ENCODE peak calls at places on chromosome 18, in eight cellular contexts. One of them, this sample, is unnamed.

GRCh38 chr18:50644807-50645206 is 84.9 kb downstream of the MAPK4 start:
- DNase-seq in HCT116: peak
- DNase-seq in adrenal gland: no peak
- DNase-seq in endothelial cell of umbilical vein: no peak
- DNase-seq in ovary: no peak
- DNase-seq in breast epithelium: no peak
- DNase-seq in uterus: no peak
- DNase-seq in HepG2: peak
- DNase-seq in this sample: peak

GRCh38 chr18:26804474-26804873 is 61.0 kb downstream of the AQP4 start:
- DNase-seq in HepG2: no peak
- DNase-seq in HCT116: no peak
- DNase-seq in endothelial cell of umbilical vein: no peak
- DNase-seq in ovary: no peak
- DNase-seq in uterus: no peak
- DNase-seq in breast epithelium: no peak
- DNase-seq in adrenal gland: no peak
- DNase-seq in this sample: peak

GRCh38 chr18:34283506-34283905 is 58.8 kb upstream of the NOL4 start:
- DNase-seq in uterus: no peak
- DNase-seq in HCT116: no peak
- DNase-seq in HepG2: no peak
- DNase-seq in endothelial cell of umbilical vein: no peak
- DNase-seq in adrenal gland: no peak
- DNase-seq in breast epithelium: no peak
- DNase-seq in ovary: no peak
- DNase-seq in this sample: no peak

GRCh38 chr18:47251289-47252120 is at the start of gene SKOR2:
- DNase-seq in uterus: no peak
- DNase-seq in endothelial cell of umbilical vein: no peak
- DNase-seq in HCT116: no peak
- DNase-seq in HepG2: no peak
- DNase-seq in adrenal gland: no peak
- DNase-seq in breast epithelium: no peak
- DNase-seq in ovary: no peak
- DNase-seq in this sample: no peak

GRCh38 chr18:46152808-46153617 is 48.8 kb downstream of the HAUS1 start:
- DNase-seq in adrenal gland: no peak
- DNase-seq in breast epithelium: no peak
- DNase-seq in HCT116: no peak
- DNase-seq in HepG2: no peak
- DNase-seq in uterus: no peak
- DNase-seq in endothelial cell of umbilical vein: no peak
- DNase-seq in ovary: no peak
- DNase-seq in this sample: no peak

GRCh38 chr18:46449499-46449898 is 207.5 kb downstream of the LOXHD1 start:
- DNase-seq in HCT116: no peak
- DNase-seq in HepG2: no peak
- DNase-seq in endothelial cell of umbilical vein: no peak
- DNase-seq in adrenal gland: no peak
- DNase-seq in breast epithelium: no peak
- DNase-seq in ovary: no peak
- DNase-seq in uterus: no peak
- DNase-seq in this sample: no peak

GRCh38 chr18:23703057-23703986 is 14.1 kb downstream of the LAMA3 start:
- DNase-seq in HepG2: peak
- DNase-seq in ovary: no peak
- DNase-seq in endothelial cell of umbilical vein: peak
- DNase-seq in uterus: no peak
- DNase-seq in adrenal gland: peak
- DNase-seq in breast epithelium: no peak
- DNase-seq in HCT116: peak
- DNase-seq in this sample: peak

GRCh38 chr18:70322928-70323327 is 34.1 kb downstream of the SOCS6 start:
- DNase-seq in HCT116: no peak
- DNase-seq in HepG2: peak
- DNase-seq in adrenal gland: no peak
- DNase-seq in ovary: no peak
- DNase-seq in breast epithelium: no peak
- DNase-seq in endothelial cell of umbilical vein: no peak
- DNase-seq in uterus: no peak
- DNase-seq in this sample: no peak

GRCh38 chr18:71022389-71022788 is 733.5 kb downstream of the SOCS6 start:
- DNase-seq in HCT116: no peak
- DNase-seq in endothelial cell of umbilical vein: peak
- DNase-seq in uterus: no peak
- DNase-seq in adrenal gland: no peak
- DNase-seq in breast epithelium: no peak
- DNase-seq in HepG2: no peak
- DNase-seq in ovary: no peak
- DNase-seq in this sample: no peak

GRCh38 chr18:12862467-12862866 is 21.6 kb downstream of the PTPN2 start:
- DNase-seq in adrenal gland: no peak
- DNase-seq in ovary: no peak
- DNase-seq in endothelial cell of umbilical vein: no peak
- DNase-seq in HCT116: no peak
- DNase-seq in HepG2: no peak
- DNase-seq in uterus: no peak
- DNase-seq in breast epithelium: no peak
- DNase-seq in this sample: no peak

GRCh38 chr18:59141294-59142068 is 1.8 kb downstream of the SEC11C start:
- DNase-seq in ovary: no peak
- DNase-seq in uterus: no peak
- DNase-seq in endothelial cell of umbilical vein: no peak
- DNase-seq in HepG2: peak
- DNase-seq in adrenal gland: no peak
- DNase-seq in breast epithelium: no peak
- DNase-seq in HCT116: no peak
- DNase-seq in this sample: no peak
- H3K4me3 ChIP-seq in ovary: no peak
- H3K4me3 ChIP-seq in uterus: no peak
- H3K4me3 ChIP-seq in endothelial cell of umbilical vein: no peak
- H3K4me3 ChIP-seq in HepG2: peak
- H3K4me3 ChIP-seq in adrenal gland: no peak
- H3K4me3 ChIP-seq in breast epithelium: no peak
- H3K4me3 ChIP-seq in HCT116: no peak
- H3K4me3 ChIP-seq in this sample: no peak

GRCh38 chr18:53819671-53820070 is 404.8 kb downstream of the MBD2 start:
- DNase-seq in HCT116: no peak
- DNase-seq in breast epithelium: no peak
- DNase-seq in HepG2: no peak
- DNase-seq in adrenal gland: no peak
- DNase-seq in ovary: no peak
- DNase-seq in uterus: no peak
- DNase-seq in endothelial cell of umbilical vein: no peak
- DNase-seq in this sample: no peak

GRCh38 chr18:53817976-53818950 is 406.2 kb downstream of the MBD2 start:
- DNase-seq in adrenal gland: no peak
- DNase-seq in HepG2: no peak
- DNase-seq in endothelial cell of umbilical vein: no peak
- DNase-seq in breast epithelium: no peak
- DNase-seq in uterus: no peak
- DNase-seq in HCT116: no peak
- DNase-seq in ovary: no peak
- DNase-seq in this sample: no peak

GRCh38 chr18:53819174-53819573 is 405.3 kb downstream of the MBD2 start:
- DNase-seq in uterus: no peak
- DNase-seq in HepG2: no peak
- DNase-seq in endothelial cell of umbilical vein: no peak
- DNase-seq in breast epithelium: no peak
- DNase-seq in adrenal gland: no peak
- DNase-seq in HCT116: no peak
- DNase-seq in ovary: no peak
- DNase-seq in this sample: no peak
- TF ChIP-seq POLR2A in uterus: no peak
- TF ChIP-seq POLR2A in HepG2: no peak
- TF ChIP-seq POLR2A in endothelial cell of umbilical vein: no peak
- TF ChIP-seq POLR2A in breast epithelium: no peak
- TF ChIP-seq POLR2A in adrenal gland: no peak
- TF ChIP-seq POLR2A in HCT116: no peak
- TF ChIP-seq POLR2A in ovary: no peak
- TF ChIP-seq POLR2A in this sample: no peak

GRCh38 chr18:55500316-55501086 is 87.5 kb downstream of the TCF4 start:
- DNase-seq in HepG2: no peak
- DNase-seq in HCT116: no peak
- DNase-seq in adrenal gland: no peak
- DNase-seq in endothelial cell of umbilical vein: peak
- DNase-seq in breast epithelium: no peak
- DNase-seq in uterus: no peak
- DNase-seq in ovary: no peak
- DNase-seq in this sample: no peak
- H3K4me3 ChIP-seq in HepG2: no peak
- H3K4me3 ChIP-seq in HCT116: no peak
- H3K4me3 ChIP-seq in adrenal gland: no peak
- H3K4me3 ChIP-seq in endothelial cell of umbilical vein: no peak
- H3K4me3 ChIP-seq in breast epithelium: no peak
- H3K4me3 ChIP-seq in uterus: no peak
- H3K4me3 ChIP-seq in ovary: no peak
- H3K4me3 ChIP-seq in this sample: no peak

GRCh38 chr18:79525556-79526467 is 130.1 kb downstream of the NFATC1 start:
- DNase-seq in adrenal gland: no peak
- DNase-seq in uterus: peak
- DNase-seq in endothelial cell of umbilical vein: peak
- DNase-seq in HCT116: no peak
- DNase-seq in HepG2: no peak
- DNase-seq in ovary: peak
- DNase-seq in breast epithelium: peak
- DNase-seq in this sample: no peak
- TF ChIP-seq POLR2A in adrenal gland: no peak
- TF ChIP-seq POLR2A in uterus: no peak
- TF ChIP-seq POLR2A in endothelial cell of umbilical vein: no peak
- TF ChIP-seq POLR2A in HCT116: no peak
- TF ChIP-seq POLR2A in HepG2: no peak
- TF ChIP-seq POLR2A in ovary: no peak
- TF ChIP-seq POLR2A in breast epithelium: no peak
- TF ChIP-seq POLR2A in this sample: no peak